ENCODE peak calls at places on chromosomes 3 and 15, in six cellular contexts. S, N, E, B, I and G are unnamed samples.
A peak's percentile ranks its signal among the peaks of the same experiment; 100 is the strongest.

GRCh38 chr3:15204005-15204404 is 2.0 kb upstream of the CAPN7 start:
- DNase-seq in S (no peak), N (peak; percentile 59), E (no peak), B (no peak), I (no peak), G (no peak)

GRCh38 chr15:53811530-53811929 is 52.1 kb upstream of the WDR72 start:
- DNase-seq in S (peak; percentile 2), N (no peak), E (no peak), B (no peak), I (no peak), G (no peak)

GRCh38 chr3:57918123-57918837 is 89.9 kb upstream of the FLNB start:
- DNase-seq in S (no peak), N (no peak), E (no peak), B (no peak), I (peak; percentile 61), G (no peak)

GRCh38 chr3:169278092-169278491 is 385.4 kb downstream of the MECOM start:
- DNase-seq in S (no peak), N (no peak), E (no peak), B (no peak), I (no peak), G (no peak)

GRCh38 chr15:69820819-69821218 is 276.9 kb downstream of the TLE3 start:
- DNase-seq in S (peak; percentile 85), N (no peak), E (no peak), B (no peak), I (no peak), G (no peak)

GRCh38 chr3:160126761-160127160 is 98.5 kb upstream of the C3orf80 start:
- DNase-seq in S (no peak), N (no peak), E (no peak), B (no peak), I (no peak), G (no peak)

GRCh38 chr3:150721285-150722130 is 17.8 kb upstream of the ERICH6 start:
- DNase-seq in S (peak; percentile 78), N (peak; percentile 76), E (peak; percentile 30), B (no peak), I (peak; percentile 32), G (no peak)

GRCh38 chr3:194485471-194485875 is 1.3 kb downstream of the ATP13A3 start:
- DNase-seq in S (no peak), N (no peak), E (no peak), B (no peak), I (no peak), G (no peak)

GRCh38 chr15:83413054-83413719 is 34.0 kb upstream of the SH3GL3 start:
- DNase-seq in S (no peak), N (no peak), E (no peak), B (no peak), I (no peak), G (no peak)

GRCh38 chr15:69508659-69509058 is 56.0 kb downstream of the RPLP1 start:
- DNase-seq in S (no peak), N (no peak), E (no peak), B (no peak), I (no peak), G (no peak)

GRCh38 chr3:76585794-76586392 is 454.0 kb upstream of the ROBO2 start:
- DNase-seq in S (peak; percentile 18), N (peak; percentile 2), E (no peak), B (no peak), I (no peak), G (no peak)

GRCh38 chr3:134423153-134423552 is 48.9 kb upstream of the AMOTL2 start:
- DNase-seq in S (peak; percentile 66), N (no peak), E (no peak), B (no peak), I (peak; percentile 49), G (no peak)

GRCh38 chr3:123586131-123586530 is 1.3 kb upstream of the HACD2 start:
- DNase-seq in S (peak; percentile 21), N (peak; percentile 73), E (peak; percentile 61), B (no peak), I (peak; percentile 27), G (no peak)

GRCh38 chr3:110301781-110302180 is 769.8 kb upstream of the NECTIN3 start:
- DNase-seq in S (no peak), N (no peak), E (no peak), B (no peak), I (no peak), G (no peak)

GRCh38 chr3:29525254-29525881 is 244.5 kb downstream of the RBMS3 start:
- DNase-seq in S (no peak), N (no peak), E (no peak), B (no peak), I (peak; percentile 6), G (no peak)

GRCh38 chr15:89404023-89404422 is 69.4 kb upstream of the POLG start:
- DNase-seq in S (no peak), N (no peak), E (no peak), B (no peak), I (no peak), G (no peak)

GRCh38 chr15:31805090-31805662 is 225.1 kb upstream of the CHRNA7 start:
- DNase-seq in S (no peak), N (no peak), E (no peak), B (no peak), I (no peak), G (no peak)

GRCh38 chr15:48647963-48648362 is 2.5 kb upstream of the FBN1 start:
- DNase-seq in S (peak; percentile 23), N (no peak), E (no peak), B (no peak), I (no peak), G (no peak)

GRCh38 chr3:126704494-126705214 is 614 bp downstream of the CHCHD6 start:
- DNase-seq in S (peak; percentile 69), N (peak; percentile 10), E (no peak), B (no peak), I (no peak), G (no peak)

GRCh38 chr3:100911956-100912355 is 81.3 kb downstream of the ABI3BP start:
- DNase-seq in S (no peak), N (no peak), E (no peak), B (no peak), I (no peak), G (no peak)

GRCh38 chr3:53256704-53257055 is 858 bp upstream of the TKT start:
- DNase-seq in S (no peak), N (no peak), E (no peak), B (no peak), I (no peak), G (no peak)

GRCh38 chr3:53259427-53260259 is 3.8 kb upstream of the TKT start:
- DNase-seq in S (peak; percentile 58), N (no peak), E (no peak), B (no peak), I (peak; percentile 54), G (no peak)

GRCh38 chr3:53260286-53260785 is 4.5 kb upstream of the TKT start:
- DNase-seq in S (peak; percentile 20), N (no peak), E (no peak), B (no peak), I (no peak), G (no peak)

GRCh38 chr3:53257465-53257864 is 1.6 kb upstream of the TKT start:
- DNase-seq in S (peak; percentile 30), N (no peak), E (no peak), B (no peak), I (no peak), G (no peak)

GRCh38 chr3:53258600-53259426 is 3.0 kb upstream of the TKT start:
- DNase-seq in S (peak; percentile 79), N (peak; percentile 47), E (no peak), B (no peak), I (no peak), G (no peak)
- H3K4me3 ChIP-seq in S (no peak overlapping the region), N (no peak overlapping the region), E (no peak overlapping the region), B (no peak overlapping the region), I (no peak overlapping the region), G (no peak overlapping the region)

GRCh38 chr15:94673801-94674200 is 442.4 kb downstream of the MCTP2 start:
- DNase-seq in S (no peak), N (no peak), E (no peak), B (no peak), I (no peak), G (no peak)
- H3K4me3 ChIP-seq in S (no peak overlapping the region), N (no peak overlapping the region), E (no peak overlapping the region), B (peak overlapping the region; percentile 52), I (no peak overlapping the region), G (no peak overlapping the region)

DNA sequence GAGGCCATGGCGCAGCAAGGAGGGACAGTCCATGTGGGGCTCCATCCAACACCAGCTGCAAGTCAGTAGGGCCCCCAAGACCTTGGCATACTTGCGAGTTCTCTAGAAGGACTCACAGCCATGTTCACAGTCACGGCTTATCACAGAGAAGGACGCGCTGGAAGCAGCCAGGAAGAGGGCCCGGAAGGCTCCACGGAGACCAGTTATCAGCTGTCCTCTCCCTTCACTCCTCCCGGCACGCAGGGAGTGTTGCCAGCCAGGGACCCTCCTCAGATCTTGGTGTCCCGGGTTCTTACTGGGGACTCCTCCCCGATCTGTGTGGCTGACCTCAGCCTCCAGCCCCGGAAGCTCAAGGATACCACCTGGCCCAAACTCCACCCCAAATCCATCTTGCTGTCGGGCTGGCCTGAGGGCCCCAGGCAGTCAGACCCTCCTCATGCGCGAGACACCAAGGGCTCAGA is 68.0 kb downstream of the SLTM start:
- DNase-seq in S (no peak), N (no peak), E (no peak), B (no peak), I (no peak), G (no peak)
- H3K4me3 ChIP-seq in S (peak overlapping the region; percentile 29), N (no peak overlapping the region), E (no peak overlapping the region), B (peak overlapping the region; percentile 60), I (no peak overlapping the region), G (peak overlapping the region; percentile 45)

GRCh38 chr15:57708047-57708446 is 1.5 kb downstream of the POLR2M start:
- DNase-seq in S (no peak), N (peak; percentile 9), E (no peak), B (no peak), I (no peak), G (no peak)
- H3K4me3 ChIP-seq in S (no peak overlapping the region), N (peak overlapping the region; percentile 74), E (peak overlapping the region; percentile 72), B (peak overlapping the region; percentile 87), I (peak overlapping the region; percentile 95), G (peak overlapping the region; percentile 92)

GRCh38 chr15:64634020-64634419 is 141.4 kb downstream of the RBPMS2 start:
- DNase-seq in S (no peak), N (peak; percentile 22), E (peak; percentile 69), B (no peak), I (no peak), G (no peak)
- H3K4me3 ChIP-seq in S (no peak overlapping the region), N (no peak overlapping the region), E (no peak overlapping the region), B (no peak overlapping the region), I (no peak overlapping the region), G (no peak overlapping the region)

GRCh38 chr3:71066356-71066755 is 517.2 kb downstream of the FOXP1 start:
- DNase-seq in S (peak; percentile 34), N (peak; percentile 46), E (peak; percentile 63), B (no peak), I (no peak), G (no peak)
- H3K4me3 ChIP-seq in S (peak overlapping the region; percentile 13), N (no peak overlapping the region), E (peak overlapping the region; percentile 9), B (peak overlapping the region; percentile 66), I (no peak overlapping the region), G (no peak overlapping the region)